ENCODE peak calls at places on chromosome 10, in nine cellular contexts. G is lung, X is prostate gland, H is colonic mucosa, U is astrocyte of the spinal cord, E is tibial nerve, S is AG09309, D is Peyer's patch, J is IMR-90. Q is an unnamed sample.

GRCh38 chr10:43198682-43199005 is 60.4 kb downstream of the CSGALNACT2 start:
- DNase-seq in D (peak), X (no peak), U (no peak), S (no peak), E (no peak), H (no peak), J (no peak), G (no peak), Q (no peak)

GRCh38 chr10:7608001-7608400 is 58.8 kb downstream of the ITIH5 start:
- DNase-seq in X (no peak), S (no peak), E (no peak), U (no peak), D (no peak), G (no peak), H (no peak), J (no peak), Q (no peak)

GRCh38 chr10:103793920-103794883 is 61.2 kb downstream of the SH3PXD2A start:
- DNase-seq in X (peak), S (no peak), E (peak), J (no peak), H (peak), G (peak), U (no peak), D (peak), Q (no peak)

GRCh38 chr10:68597407-68597806 is 37.3 kb downstream of the TET1 start:
- DNase-seq in S (no peak), X (no peak), H (no peak), U (no peak), D (no peak), J (no peak), E (no peak), G (no peak), Q (no peak)

GRCh38 chr10:43196981-43197833 is 59.0 kb downstream of the CSGALNACT2 start:
- DNase-seq in S (no peak), H (no peak), E (no peak), J (no peak), D (peak), U (no peak), X (no peak), G (peak), Q (no peak)

GRCh38 chr10:49650724-49651034 is 28.8 kb upstream of the C10orf53 start:
- DNase-seq in H (no peak), X (no peak), J (no peak), S (no peak), E (no peak), D (no peak), G (no peak), U (no peak), Q (no peak)

GRCh38 chr10:112082134-112082533 is 101.4 kb downstream of the GPAM start:
- DNase-seq in E (no peak), S (no peak), G (no peak), H (peak), D (no peak), U (no peak), X (no peak), J (no peak), Q (no peak)

GRCh38 chr10:107790271-107790670 is 625.8 kb upstream of the SORCS1 start:
- DNase-seq in H (no peak), X (no peak), E (no peak), J (no peak), U (peak), G (no peak), D (no peak), S (no peak), Q (no peak)

GRCh38 chr10:86223256-86223655 is 143.3 kb downstream of the GRID1 start:
- DNase-seq in U (no peak), E (no peak), D (peak), X (no peak), J (no peak), H (no peak), S (no peak), G (no peak), Q (no peak)

GRCh38 chr10:9009505-9009904 is 955.0 kb downstream of the GATA3 start:
- DNase-seq in J (no peak), S (no peak), G (no peak), U (no peak), D (no peak), H (no peak), E (no peak), X (no peak), Q (no peak)

GRCh38 chr10:103739039-103739764 is 116.2 kb downstream of the SH3PXD2A start:
- DNase-seq in H (peak), X (peak), E (peak), D (no peak), S (peak), G (no peak), J (peak), U (peak), Q (no peak)

GRCh38 chr10:70190102-70190501 is 19.8 kb upstream of the SAR1A start:
- DNase-seq in D (no peak), S (no peak), E (no peak), X (no peak), J (no peak), G (no peak), H (no peak), U (no peak), Q (no peak)

GRCh38 chr10:131830446-131831130 is 70.2 kb upstream of the PPP2R2D start:
- DNase-seq in H (no peak), G (no peak), E (no peak), X (no peak), J (no peak), U (no peak), S (no peak), D (peak), Q (no peak)

GRCh38 chr10:82982110-82982608 is 1107.2 kb downstream of the NRG3 start:
- DNase-seq in G (no peak), J (peak), U (peak), H (no peak), S (peak), E (no peak), X (no peak), D (no peak), Q (no peak)

GRCh38 chr10:27207350-27207749 is 33.2 kb downstream of the ACBD5 start:
- DNase-seq in E (no peak), X (no peak), H (no peak), G (no peak), J (peak), S (no peak), D (no peak), U (no peak), Q (no peak)

GRCh38 chr10:7193369-7193768 is 217.5 kb downstream of the SFMBT2 start:
- DNase-seq in X (no peak), D (no peak), S (no peak), G (no peak), U (no peak), H (no peak), J (no peak), E (no peak), Q (no peak)

GRCh38 chr10:100802196-100802595 is 56.8 kb downstream of the PAX2 start:
- DNase-seq in U (no peak), H (no peak), G (no peak), D (no peak), E (no peak), X (no peak), S (no peak), J (no peak), Q (no peak)

GRCh38 chr10:61404771-61405170 is 48.4 kb downstream of the TMEM26 start:
- DNase-seq in G (no peak), U (peak), S (peak), E (no peak), X (no peak), J (peak), D (no peak), H (no peak), Q (no peak)

GRCh38 chr10:109282510-109282909 is 640.8 kb downstream of the XPNPEP1 start:
- DNase-seq in D (no peak), G (no peak), H (no peak), J (peak), S (no peak), E (no peak), U (peak), X (no peak), Q (no peak)

GRCh38 chr10:1393481-1393880 is 337.3 kb downstream of the WDR37 start:
- DNase-seq in U (no peak), H (peak), S (no peak), D (no peak), J (no peak), E (no peak), G (no peak), X (no peak), Q (no peak)

GRCh38 chr10:8151086-8151485 is 96.6 kb downstream of the GATA3 start:
- DNase-seq in E (no peak), J (no peak), S (no peak), H (no peak), U (no peak), X (no peak), D (no peak), G (no peak), Q (no peak)

GRCh38 chr10:133391761-133392518 is 2.0 kb upstream of the MTG1 start:
- DNase-seq in H (no peak), S (no peak), G (no peak), U (no peak), J (no peak), X (no peak), D (no peak), E (no peak), Q (peak)

GRCh38 chr10:129394739-129395298 is 72.2 kb upstream of the MGMT start:
- DNase-seq in U (no peak), X (no peak), E (no peak), S (no peak), D (no peak), J (no peak), H (no peak), G (peak), Q (no peak)

GRCh38 chr10:71231196-71231595 is 18.8 kb downstream of the UNC5B start:
- DNase-seq in U (no peak), J (no peak), X (no peak), D (peak), E (no peak), S (no peak), G (no peak), H (no peak), Q (no peak)

GRCh38 chr10:25852364-25852941 is 81.6 kb upstream of the MYO3A start:
- DNase-seq in J (no peak), U (no peak), H (no peak), X (no peak), G (no peak), S (no peak), E (no peak), D (no peak), Q (no peak)

GRCh38 chr10:86652361-86653202 is 1.8 kb upstream of the OPN4 start:
- DNase-seq in E (no peak), H (no peak), X (no peak), U (peak), G (no peak), J (peak), D (peak), S (no peak), Q (no peak)

GRCh38 chr10:98326621-98327027 is 58.6 kb upstream of the LOXL4 start:
- DNase-seq in G (no peak), E (no peak), H (no peak), J (no peak), X (no peak), S (no peak), U (no peak), D (no peak), Q (no peak)

GRCh38 chr10:71748671-71749191 is 24.6 kb downstream of the VSIR start:
- DNase-seq in H (peak), G (peak), J (no peak), E (peak), S (no peak), D (peak), U (no peak), X (no peak), Q (peak)

GRCh38 chr10:69335063-69335587 is 56.8 kb downstream of the HK1 start:
- DNase-seq in D (no peak), H (no peak), E (no peak), X (no peak), U (peak), G (peak), J (no peak), S (no peak), Q (no peak)

GRCh38 chr10:102599565-102600327 is 44.5 kb upstream of the TRIM8 start:
- DNase-seq in H (no peak), U (no peak), X (no peak), G (no peak), J (no peak), E (no peak), D (no peak), S (no peak), Q (no peak)

GRCh38 chr10:13340068-13340467 is 8.0 kb downstream of the SEPHS1 start:
- DNase-seq in J (no peak), X (no peak), G (no peak), S (no peak), H (no peak), U (no peak), E (no peak), D (no peak), Q (no peak)

GRCh38 chr10:112227331-112227961 is 43.9 kb upstream of the GPAM start:
- DNase-seq in U (peak), G (peak), D (no peak), X (no peak), S (peak), J (no peak), E (no peak), H (no peak), Q (no peak)

GRCh38 chr10:80075781-80076180 is 2.7 kb upstream of the TMEM254 start:
- DNase-seq in U (no peak), X (no peak), G (no peak), S (peak), J (peak), D (no peak), H (no peak), E (no peak), Q (no peak)

GRCh38 chr10:44492678-44493077 is 107.8 kb upstream of the CXCL12 start:
- DNase-seq in G (no peak), J (no peak), H (no peak), U (no peak), S (no peak), X (no peak), E (no peak), D (no peak), Q (no peak)

GRCh38 chr10:97335188-97335619 is 675 bp upstream of the FRAT2 start:
- DNase-seq in H (peak), S (no peak), J (no peak), G (no peak), U (no peak), D (peak), X (no peak), E (no peak), Q (no peak)

GRCh38 chr10:132815161-132815857 is 29.4 kb upstream of the NKX6-2 start:
- DNase-seq in E (no peak), U (no peak), D (no peak), H (no peak), X (no peak), S (no peak), J (no peak), G (no peak), Q (no peak)

GRCh38 chr10:31171402-31172120 is 139.9 kb upstream of the ZNF438 start:
- DNase-seq in J (peak), U (peak), H (no peak), D (no peak), S (peak), X (no peak), E (no peak), G (no peak), Q (no peak)

DNA sequence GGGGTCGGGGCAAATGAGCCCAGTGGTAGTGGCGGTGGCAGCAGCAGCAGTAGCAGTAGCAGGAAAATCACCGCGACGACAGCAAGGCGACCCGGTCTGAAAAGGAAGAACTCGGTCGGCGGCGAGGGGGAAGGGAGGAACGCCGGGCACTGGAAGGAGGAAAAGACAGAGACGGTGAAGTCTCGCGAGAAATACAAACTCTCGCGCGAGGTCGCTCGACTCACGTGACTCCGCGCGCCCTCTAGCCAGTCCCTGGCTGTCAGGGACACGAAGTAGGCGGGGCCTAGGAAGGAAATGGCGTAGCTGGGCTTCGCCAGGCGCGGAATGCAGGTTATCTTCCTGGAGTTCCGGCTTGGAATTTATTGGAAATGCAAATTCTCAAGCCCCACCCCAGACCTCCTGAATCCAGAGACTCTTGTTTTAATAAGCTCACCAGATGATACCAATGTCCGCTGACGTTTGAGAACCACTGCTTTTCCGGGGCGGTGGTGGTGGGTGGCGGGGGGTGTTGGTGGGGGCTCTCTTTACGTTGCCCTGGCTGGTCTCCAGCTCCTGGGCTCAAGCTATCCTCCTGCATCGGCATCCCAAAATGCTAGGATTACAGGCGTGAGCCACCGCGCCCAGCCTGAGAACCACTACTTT is at the start of gene SMNDC1:
- DNase-seq in H (peak), G (peak), D (peak), S (peak), X (peak), U (peak), E (peak), J (peak), Q (peak)
- TF ChIP-seq CTCF in H (no peak), G (no peak), D (no peak), S (no peak), X (no peak), U (no peak), E (no peak), J (no peak), Q (no peak)

GRCh38 chr10:22715290-22715625 is 880 bp upstream of the PIP4K2A start:
- DNase-seq in E (no peak), X (no peak), H (no peak), G (no peak), S (no peak), J (no peak), U (no peak), D (no peak), Q (no peak)
- H3K4me3 ChIP-seq in E (no peak), X (no peak), H (no peak), G (no peak), S (no peak), J (no peak), U (no peak), D (no peak), Q (no peak)

GRCh38 chr10:59907918-59908807 is 1.8 kb upstream of the CCDC6 start:
- DNase-seq in X (peak), U (peak), H (peak), S (peak), E (peak), D (no peak), G (peak), J (peak), Q (no peak)
- TF ChIP-seq CTCF in X (no peak), U (no peak), H (no peak), S (no peak), E (no peak), D (no peak), G (no peak), J (no peak), Q (no peak)

DNA sequence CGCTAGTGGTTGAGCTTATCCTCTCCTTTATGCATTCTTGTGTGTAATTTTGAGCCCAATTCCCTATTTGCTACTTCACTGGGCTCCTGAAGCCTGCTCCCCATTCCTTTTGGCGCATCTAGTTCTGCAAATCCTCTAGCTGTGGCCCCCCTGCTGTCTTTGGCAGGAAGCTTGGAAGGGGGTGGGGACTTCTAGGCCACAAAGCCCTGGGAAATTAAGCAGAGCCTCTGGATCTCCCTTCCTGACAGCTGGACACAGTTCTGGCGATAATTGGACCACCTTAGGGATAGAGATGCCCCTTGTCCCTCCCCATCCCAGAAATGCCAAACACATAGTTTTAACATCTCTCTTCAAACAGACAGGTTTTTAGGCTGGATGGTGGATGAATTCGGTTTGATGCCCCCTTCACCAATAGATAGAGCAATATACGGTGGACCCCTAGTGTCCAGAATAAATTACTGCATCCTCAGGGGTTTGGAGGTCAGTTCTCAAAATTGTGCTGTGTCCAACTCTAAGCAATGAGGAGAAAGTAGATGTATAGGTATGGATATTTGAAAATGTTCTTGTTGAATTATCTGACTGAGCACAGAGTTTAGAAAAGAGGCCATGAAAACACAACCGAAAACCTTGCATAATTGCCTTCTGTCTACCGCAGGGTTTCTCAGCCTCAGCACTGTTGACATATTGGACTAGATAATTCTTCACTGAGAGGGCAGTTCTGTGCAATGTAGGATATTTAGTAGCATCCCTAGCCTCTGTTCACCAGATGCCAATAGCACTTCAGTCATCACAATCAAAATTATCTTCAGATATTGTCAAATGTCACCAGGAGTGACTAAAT is 75.5 kb downstream of the PAPSS2 start:
- DNase-seq in D (no peak), E (peak), H (no peak), U (peak), X (no peak), G (no peak), S (peak), J (peak), Q (no peak)
- H3K4me3 ChIP-seq in D (no peak), E (no peak), H (no peak), U (no peak), X (no peak), G (no peak), S (no peak), J (no peak), Q (no peak)

GRCh38 chr10:118775478-118775877 is 20.7 kb upstream of the CACUL1 start:
- DNase-seq in J (no peak), H (no peak), U (no peak), E (no peak), S (no peak), G (no peak), D (no peak), X (no peak), Q (no peak)
- TF ChIP-seq CTCF in J (peak), H (no peak), U (no peak), E (no peak), S (no peak), G (no peak), D (no peak), X (no peak), Q (peak)

GRCh38 chr10:73648252-73648651 is 7.0 kb upstream of the MYOZ1 start:
- DNase-seq in G (no peak), U (no peak), S (no peak), J (no peak), X (no peak), D (no peak), H (no peak), E (no peak), Q (no peak)
- H3K4me3 ChIP-seq in G (peak), U (peak), S (peak), J (no peak), X (peak), D (peak), H (peak), E (peak), Q (no peak)